ENCODE peak calls at places on chromosomes 12 and 14, in four cellular contexts. S is psoas muscle, Y is left ventricle myocardium inferior, W is GM23338. P is an unnamed sample.

GRCh38 chr12:109461846-109462766 is 15.0 kb downstream of the KCTD10 start:
- DNase-seq in W (no peak), S (peak; percentile 93), Y (peak; percentile 90), P (peak; percentile 52)

GRCh38 chr14:37594916-37595808 is at the start of the genes FOXA1 and TTC6:
- DNase-seq in W (peak; percentile 79), S (peak; percentile 56), Y (no peak), P (peak; percentile 83)

GRCh38 chr14:104614126-104614812 is 9.7 kb upstream of the TMEM179 start:
- DNase-seq in S (no peak), W (no peak), Y (no peak), P (no peak)

GRCh38 chr12:112638420-112638819 is 153.1 kb upstream of the RPH3A start:
- DNase-seq in W (no peak), Y (no peak), S (no peak), P (no peak)

GRCh38 chr14:29215853-29216252 is 449.3 kb downstream of the FOXG1 start:
- DNase-seq in W (no peak), Y (no peak), S (no peak), P (no peak)

GRCh38 chr14:102593841-102594170 is 1.4 kb downstream of the RCOR1 start:
- DNase-seq in S (no peak), W (no peak), Y (no peak), P (no peak)

GRCh38 chr12:116441292-116441691 is 117.9 kb upstream of the MAP1LC3B2 start:
- DNase-seq in S (no peak), W (no peak), Y (no peak), P (no peak)

GRCh38 chr12:20646239-20646827 is 48.8 kb upstream of the SLCO1C1 start:
- DNase-seq in S (no peak), W (peak; percentile 45), Y (no peak), P (no peak)

GRCh38 chr14:59897757-59898383 is 22.1 kb upstream of the LRRC9 start:
- DNase-seq in W (peak; percentile 76), Y (no peak), S (no peak), P (peak; percentile 44)

GRCh38 chr14:24389266-24389855 is 9.4 kb upstream of the NYNRIN start:
- DNase-seq in W (no peak), Y (no peak), S (no peak), P (no peak)

GRCh38 chr12:3304436-3305135 is 186.4 kb upstream of the PRMT8 start:
- DNase-seq in S (no peak), Y (no peak), W (no peak), P (peak; percentile 46)

GRCh38 chr12:68236421-68237059 is 10.9 kb upstream of the IL26 start:
- DNase-seq in W (no peak), Y (no peak), S (no peak), P (no peak)

GRCh38 chr14:51805541-51805940 is 54.9 kb upstream of the GNG2 start:
- DNase-seq in S (no peak), Y (no peak), W (peak; percentile 28), P (no peak)

GRCh38 chr12:108386704-108387360 is 47.7 kb upstream of the CMKLR1 start:
- DNase-seq in W (no peak), S (no peak), Y (no peak), P (no peak)

GRCh38 chr12:578743-579449 is 84.3 kb downstream of the NINJ2 start:
- DNase-seq in S (no peak), W (no peak), Y (no peak), P (no peak)

GRCh38 chr12:122921917-122922316 is 26.0 kb upstream of the VPS37B start:
- DNase-seq in S (no peak), W (no peak), Y (no peak), P (peak; percentile 59)

GRCh38 chr12:15852383-15852782 is 29.8 kb upstream of the STRAP start:
- DNase-seq in W (no peak), Y (no peak), S (no peak), P (no peak)

GRCh38 chr12:40330180-40330579 is 105.4 kb downstream of the LRRK2 start:
- DNase-seq in Y (no peak), S (no peak), W (no peak), P (no peak)

GRCh38 chr12:117590999-117591398 is 229.6 kb upstream of the NOS1 start:
- DNase-seq in Y (no peak), W (peak; percentile 20), S (no peak), P (no peak)

GRCh38 chr12:70178038-70178437 is 65.2 kb upstream of the CNOT2 start:
- DNase-seq in W (no peak), Y (no peak), S (no peak), P (no peak)

GRCh38 chr14:43003845-43004244 is 1397.2 kb downstream of the LRFN5 start:
- DNase-seq in Y (no peak), W (peak; percentile 74), S (no peak), P (no peak)

DNA sequence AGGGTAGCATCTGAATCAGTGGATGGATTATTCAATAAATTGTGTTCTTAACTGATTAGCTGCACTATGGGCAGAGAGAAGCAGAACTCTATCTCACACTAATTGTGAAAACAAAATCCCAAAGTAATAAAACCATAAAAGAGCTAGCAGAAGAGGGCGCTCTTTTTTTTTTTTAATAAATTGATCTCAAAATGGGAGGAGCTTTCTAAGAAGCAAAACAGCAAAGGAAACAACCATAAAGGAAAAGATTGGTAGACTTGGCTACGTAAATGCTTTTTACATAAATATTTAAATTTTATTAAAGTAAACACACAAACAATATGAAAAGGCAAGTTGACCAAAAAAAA is 1.5 kb upstream of the TM7SF3 start:
- DNase-seq in W (peak; percentile 52), Y (no peak), S (no peak), P (no peak)
- TF ChIP-seq CTCF in W (no peak), Y (peak; percentile 49), S (peak; percentile 39), P (no peak)

DNA sequence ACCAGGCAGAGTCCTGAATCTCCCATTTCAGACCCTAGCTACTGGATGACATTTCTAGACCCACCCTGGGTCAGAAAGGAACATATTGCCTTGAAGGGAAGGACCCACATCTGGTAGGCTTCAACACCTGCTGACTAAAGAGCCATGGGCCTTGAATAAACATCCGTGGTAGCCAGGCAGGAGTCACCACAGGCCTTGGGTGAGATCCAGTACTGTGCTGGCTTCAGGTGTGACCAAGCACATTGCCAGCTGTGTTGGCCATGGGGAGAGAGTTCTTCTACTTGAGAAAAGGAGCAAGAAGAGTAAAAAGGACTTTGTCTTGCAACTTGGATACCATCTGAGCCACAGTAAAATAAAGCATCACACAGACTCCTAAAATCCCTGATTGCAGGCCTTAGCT is 332.6 kb downstream of the SLC16A7 start:
- DNase-seq in S (no peak), Y (no peak), W (no peak), P (peak; percentile 75)
- H3K27ac ChIP-seq in S (no peak overlapping the region), Y (no peak overlapping the region), W (no peak overlapping the region), P (no peak overlapping the region)

DNA sequence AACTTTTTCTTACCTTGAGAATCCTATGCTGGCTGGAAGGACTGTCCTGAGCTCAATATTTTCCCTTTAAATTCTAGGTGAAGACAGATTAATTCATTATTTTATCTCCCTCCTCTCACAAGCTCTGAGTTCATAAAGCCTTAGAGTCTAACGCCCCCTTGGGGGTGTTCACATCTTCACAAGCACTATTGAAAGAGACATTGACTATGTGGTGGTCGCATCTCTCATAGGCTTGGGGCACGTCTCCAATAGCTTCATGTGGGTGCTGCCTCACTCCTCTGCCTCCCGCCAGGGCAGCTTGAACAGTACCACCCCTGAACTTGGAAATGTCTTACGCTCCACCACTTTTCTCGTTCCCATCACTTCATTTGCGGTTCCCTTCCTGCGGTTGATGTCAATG is 106.2 kb downstream of the UNC79 start:
- DNase-seq in W (peak; percentile 85), S (no peak), Y (no peak), P (no peak)
- TF ChIP-seq CTCF in W (peak; percentile 79), S (no peak), Y (no peak), P (no peak)

GRCh38 chr12:7844131-7844530 is 28.6 kb downstream of the SLC2A14 start:
- DNase-seq in W (no peak), Y (no peak), S (no peak), P (no peak)
- H3K27ac ChIP-seq in W (peak overlapping the region; percentile 68), Y (no peak overlapping the region), S (no peak overlapping the region), P (no peak overlapping the region)

GRCh38 chr12:94980577-94980976 is 22.9 kb downstream of the NDUFA12 start:
- DNase-seq in Y (no peak), S (no peak), W (no peak), P (no peak)
- TF ChIP-seq CTCF in Y (peak; percentile 30), S (peak; percentile 15), W (peak; percentile 28), P (no peak)